ENCODE peak calls at places on chromosomes 4 and X, in five cellular contexts. One of them, this sample, is unnamed.

GRCh38 chrX:48306175-48306574 is 50.3 kb downstream of the SSX3 start:
- DNase-seq in fibroblast of lung: no peak
- DNase-seq in A549: no peak
- DNase-seq in DND-41: no peak
- DNase-seq in mucosa of descending colon: no peak
- DNase-seq in this sample: no peak

GRCh38 chr4:161704040-161704439 is 459.8 kb downstream of the FSTL5 start:
- DNase-seq in A549: no peak
- DNase-seq in fibroblast of lung: no peak
- DNase-seq in DND-41: no peak
- DNase-seq in mucosa of descending colon: no peak
- DNase-seq in this sample: no peak

GRCh38 chrX:63581390-63581789 is 203.6 kb downstream of the ARHGEF9 start:
- DNase-seq in A549: no peak
- DNase-seq in fibroblast of lung: no peak
- DNase-seq in DND-41: no peak
- DNase-seq in mucosa of descending colon: no peak
- DNase-seq in this sample: peak; percentile 37

GRCh38 chr4:40308528-40309122 is 26.5 kb upstream of the CHRNA9 start:
- DNase-seq in mucosa of descending colon: no peak
- DNase-seq in A549: no peak
- DNase-seq in DND-41: no peak
- DNase-seq in fibroblast of lung: no peak
- DNase-seq in this sample: no peak

GRCh38 chr4:13548984-13549546 is 4.8 kb upstream of the NKX3-2 start:
- DNase-seq in mucosa of descending colon: no peak
- DNase-seq in fibroblast of lung: peak; percentile 60
- DNase-seq in DND-41: peak; percentile 82
- DNase-seq in A549: peak; percentile 78
- DNase-seq in this sample: no peak

GRCh38 chr4:1357356-1358248 is 10.6 kb downstream of the UVSSA start:
- DNase-seq in DND-41: no peak
- DNase-seq in mucosa of descending colon: no peak
- DNase-seq in A549: no peak
- DNase-seq in fibroblast of lung: no peak
- DNase-seq in this sample: no peak

GRCh38 chr4:14827111-14827510 is 175.2 kb upstream of the CPEB2 start:
- DNase-seq in mucosa of descending colon: no peak
- DNase-seq in DND-41: no peak
- DNase-seq in A549: no peak
- DNase-seq in fibroblast of lung: peak; percentile 16
- DNase-seq in this sample: no peak

GRCh38 chrX:39616098-39616729 is 481.5 kb downstream of the BCOR start:
- DNase-seq in fibroblast of lung: no peak
- DNase-seq in mucosa of descending colon: no peak
- DNase-seq in DND-41: no peak
- DNase-seq in A549: no peak
- DNase-seq in this sample: no peak

GRCh38 chr4:111269439-111269838 is 646.6 kb upstream of the PITX2 start:
- DNase-seq in A549: no peak
- DNase-seq in DND-41: no peak
- DNase-seq in fibroblast of lung: peak; percentile 36
- DNase-seq in mucosa of descending colon: no peak
- DNase-seq in this sample: no peak

GRCh38 chr4:88897180-88897579 is 159.8 kb downstream of the FAM13A start:
- DNase-seq in DND-41: no peak
- DNase-seq in A549: no peak
- DNase-seq in fibroblast of lung: peak; percentile 22
- DNase-seq in mucosa of descending colon: no peak
- DNase-seq in this sample: no peak

GRCh38 chr4:14848210-14848609 is 154.1 kb upstream of the CPEB2 start:
- DNase-seq in fibroblast of lung: no peak
- DNase-seq in A549: no peak
- DNase-seq in mucosa of descending colon: no peak
- DNase-seq in DND-41: no peak
- DNase-seq in this sample: no peak

GRCh38 chr4:90357117-90357710 is 230.0 kb downstream of the CCSER1 start:
- DNase-seq in DND-41: no peak
- DNase-seq in mucosa of descending colon: no peak
- DNase-seq in A549: peak; percentile 3
- DNase-seq in fibroblast of lung: peak; percentile 67
- DNase-seq in this sample: peak; percentile 33

GRCh38 chr4:152307669-152308068 is 228.2 kb downstream of the FBXW7 start:
- DNase-seq in mucosa of descending colon: no peak
- DNase-seq in DND-41: no peak
- DNase-seq in A549: no peak
- DNase-seq in fibroblast of lung: no peak
- DNase-seq in this sample: no peak

GRCh38 chrX:28591542-28591941 is 4.3 kb downstream of the IL1RAPL1 start:
- DNase-seq in fibroblast of lung: no peak
- DNase-seq in mucosa of descending colon: no peak
- DNase-seq in DND-41: no peak
- DNase-seq in A549: no peak
- DNase-seq in this sample: no peak

GRCh38 chr4:76984788-76985211 is 35.2 kb downstream of the SEPTIN11 start:
- DNase-seq in fibroblast of lung: peak; percentile 100
- DNase-seq in mucosa of descending colon: no peak
- DNase-seq in A549: no peak
- DNase-seq in DND-41: no peak
- DNase-seq in this sample: no peak

GRCh38 chr4:8719421-8719820 is 126.9 kb downstream of the CPZ start:
- DNase-seq in A549: no peak
- DNase-seq in mucosa of descending colon: no peak
- DNase-seq in fibroblast of lung: no peak
- DNase-seq in DND-41: no peak
- DNase-seq in this sample: no peak

GRCh38 chrX:68632491-68632890 is 15.0 kb upstream of the STARD8 start:
- DNase-seq in DND-41: no peak
- DNase-seq in fibroblast of lung: no peak
- DNase-seq in A549: no peak
- DNase-seq in mucosa of descending colon: no peak
- DNase-seq in this sample: no peak

GRCh38 chrX:39762266-39762841 is 335.4 kb downstream of the BCOR start:
- DNase-seq in mucosa of descending colon: no peak
- DNase-seq in DND-41: no peak
- DNase-seq in fibroblast of lung: peak; percentile 90
- DNase-seq in A549: no peak
- DNase-seq in this sample: no peak

GRCh38 chrX:45781901-45782553 is 581.4 kb upstream of the DIPK2B start:
- DNase-seq in DND-41: no peak
- DNase-seq in mucosa of descending colon: no peak
- DNase-seq in A549: peak; percentile 43
- DNase-seq in fibroblast of lung: peak; percentile 70
- DNase-seq in this sample: no peak

GRCh38 chr4:177964061-177964460 is 521.8 kb upstream of the AGA start:
- DNase-seq in fibroblast of lung: peak; percentile 56
- DNase-seq in mucosa of descending colon: no peak
- DNase-seq in A549: no peak
- DNase-seq in DND-41: no peak
- DNase-seq in this sample: no peak

GRCh38 chrX:41900321-41900720 is 23.0 kb downstream of the CASK start:
- DNase-seq in DND-41: no peak
- DNase-seq in mucosa of descending colon: no peak
- DNase-seq in A549: no peak
- DNase-seq in fibroblast of lung: no peak
- DNase-seq in this sample: no peak
- H3K9me3 ChIP-seq in DND-41: peaks cover 9% of the 10 kb centered on the region
- H3K9me3 ChIP-seq in mucosa of descending colon: peaks cover 8% of the 10 kb centered on the region
- H3K9me3 ChIP-seq in A549: peaks cover 16% of the 10 kb centered on the region
- H3K9me3 ChIP-seq in fibroblast of lung: no peaks in the 10 kb centered on the region
- H3K9me3 ChIP-seq in this sample: no peaks in the 10 kb centered on the region

DNA sequence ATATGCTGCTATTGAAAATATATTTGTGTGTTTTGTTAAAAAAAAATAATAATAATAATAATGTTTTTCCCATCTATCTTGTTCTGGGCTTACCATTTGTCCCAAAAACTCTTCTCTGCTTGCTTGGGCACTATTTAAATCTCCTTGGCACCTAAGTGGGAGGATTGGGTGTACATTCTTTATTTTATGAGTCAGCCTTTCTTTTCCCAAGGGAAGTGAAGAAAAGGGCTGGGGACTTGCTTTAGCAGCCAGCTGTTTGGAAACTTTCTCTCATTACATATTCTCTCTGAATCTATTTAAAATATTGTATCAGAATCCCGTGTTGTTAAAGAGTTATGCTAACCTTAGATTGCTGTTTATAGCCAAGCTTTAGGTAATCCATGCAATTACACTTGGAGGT is 2332.4 kb downstream of the ARAP2 start:
- DNase-seq in mucosa of descending colon: no peak
- DNase-seq in A549: no peak
- DNase-seq in fibroblast of lung: no peak
- DNase-seq in DND-41: no peak
- DNase-seq in this sample: no peak
- H3K9me3 ChIP-seq in mucosa of descending colon: peaks cover 40% of the 10 kb centered on the region
- H3K9me3 ChIP-seq in A549: peaks cover 4% of the 10 kb centered on the region
- H3K9me3 ChIP-seq in fibroblast of lung: no peaks in the 10 kb centered on the region
- H3K9me3 ChIP-seq in DND-41: peaks cover 38% of the 10 kb centered on the region
- H3K9me3 ChIP-seq in this sample: peaks cover 3% of the 10 kb centered on the region

GRCh38 chr4:176350671-176351070 is 30.9 kb downstream of the SPCS3 start:
- DNase-seq in A549: no peak
- DNase-seq in mucosa of descending colon: no peak
- DNase-seq in DND-41: no peak
- DNase-seq in fibroblast of lung: no peak
- DNase-seq in this sample: no peak
- H3K9me3 ChIP-seq in A549: no peaks in the 10 kb centered on the region
- H3K9me3 ChIP-seq in mucosa of descending colon: peaks cover 10% of the 10 kb centered on the region
- H3K9me3 ChIP-seq in DND-41: peaks cover 17% of the 10 kb centered on the region
- H3K9me3 ChIP-seq in fibroblast of lung: no peaks in the 10 kb centered on the region
- H3K9me3 ChIP-seq in this sample: no peaks in the 10 kb centered on the region

GRCh38 chrX:153929576-153929975 is 3.5 kb upstream of the ARHGAP4 start:
- DNase-seq in A549: no peak
- DNase-seq in DND-41: no peak
- DNase-seq in mucosa of descending colon: no peak
- DNase-seq in fibroblast of lung: no peak
- DNase-seq in this sample: no peak

GRCh38 chrX:153932220-153932915 is 2.5 kb downstream of the NAA10 start:
- DNase-seq in A549: no peak
- DNase-seq in DND-41: no peak
- DNase-seq in fibroblast of lung: no peak
- DNase-seq in mucosa of descending colon: no peak
- DNase-seq in this sample: no peak

GRCh38 chrX:153930011-153930910 is 4.2 kb upstream of the ARHGAP4 start:
- DNase-seq in A549: no peak
- DNase-seq in mucosa of descending colon: peak; percentile 51
- DNase-seq in DND-41: no peak
- DNase-seq in fibroblast of lung: no peak
- DNase-seq in this sample: no peak

GRCh38 chrX:153931748-153932147 is 3.1 kb downstream of the NAA10 start:
- DNase-seq in mucosa of descending colon: no peak
- DNase-seq in A549: no peak
- DNase-seq in DND-41: no peak
- DNase-seq in fibroblast of lung: no peak
- DNase-seq in this sample: no peak

DNA sequence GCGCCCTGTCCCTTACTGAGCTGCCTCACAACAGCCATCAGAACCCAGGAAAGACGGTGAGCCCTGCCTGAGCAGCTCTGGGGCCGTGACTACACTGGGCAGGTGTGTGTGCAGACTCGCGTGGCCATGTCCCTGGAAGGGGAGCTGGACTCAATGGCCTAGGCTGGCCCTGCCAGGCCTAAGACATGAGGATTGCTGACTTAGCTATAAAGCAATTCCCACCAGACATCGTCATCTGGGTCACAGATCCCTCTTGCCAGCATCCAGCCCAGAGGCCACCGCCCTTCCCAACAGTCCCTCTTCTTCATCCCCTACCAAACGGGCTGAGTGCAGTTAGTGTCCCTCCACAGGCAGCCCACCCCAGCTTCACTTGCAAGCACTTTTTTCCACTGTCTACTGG is 3.7 kb downstream of the NAA10 start:
- DNase-seq in A549: no peak
- DNase-seq in DND-41: no peak
- DNase-seq in mucosa of descending colon: no peak
- DNase-seq in fibroblast of lung: no peak
- DNase-seq in this sample: no peak
- H3K9me3 ChIP-seq in A549: no peaks in the 10 kb centered on the region
- H3K9me3 ChIP-seq in DND-41: no peaks in the 10 kb centered on the region
- H3K9me3 ChIP-seq in mucosa of descending colon: no peaks in the 10 kb centered on the region
- H3K9me3 ChIP-seq in fibroblast of lung: no peaks in the 10 kb centered on the region
- H3K9me3 ChIP-seq in this sample: no peaks in the 10 kb centered on the region

GRCh38 chr4:110120506-110120905 is 77.9 kb downstream of the ELOVL6 start:
- DNase-seq in A549: no peak
- DNase-seq in DND-41: no peak
- DNase-seq in fibroblast of lung: no peak
- DNase-seq in mucosa of descending colon: no peak
- DNase-seq in this sample: no peak
- H3K9me3 ChIP-seq in A549: no peaks in the 10 kb centered on the region
- H3K9me3 ChIP-seq in DND-41: no peaks in the 10 kb centered on the region
- H3K9me3 ChIP-seq in fibroblast of lung: no peaks in the 10 kb centered on the region
- H3K9me3 ChIP-seq in mucosa of descending colon: no peaks in the 10 kb centered on the region
- H3K9me3 ChIP-seq in this sample: no peaks in the 10 kb centered on the region

DNA sequence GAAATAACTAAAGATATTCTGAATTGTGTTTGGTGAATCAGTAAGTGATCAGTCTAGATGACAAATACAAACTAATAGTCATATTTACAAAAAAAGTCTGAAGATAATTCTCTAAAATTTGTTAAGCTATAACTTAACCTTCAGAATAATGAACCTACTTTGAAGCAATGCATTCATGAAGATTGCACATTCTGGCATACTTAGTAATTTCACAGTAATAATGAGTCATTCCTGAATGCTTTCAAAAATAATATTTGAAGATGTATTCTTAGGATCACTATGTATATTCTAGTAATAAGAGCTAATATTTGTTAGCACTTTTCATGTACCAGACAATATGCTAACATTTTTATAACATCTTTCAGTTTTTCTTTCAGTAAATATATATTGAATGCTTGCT is 756.7 kb upstream of the SLIT2 start:
- DNase-seq in DND-41: no peak
- DNase-seq in A549: no peak
- DNase-seq in mucosa of descending colon: no peak
- DNase-seq in fibroblast of lung: peak; percentile 11
- DNase-seq in this sample: no peak
- H3K9me3 ChIP-seq in DND-41: no peaks in the 10 kb centered on the region
- H3K9me3 ChIP-seq in A549: no peaks in the 10 kb centered on the region
- H3K9me3 ChIP-seq in mucosa of descending colon: no peaks in the 10 kb centered on the region
- H3K9me3 ChIP-seq in fibroblast of lung: no peaks in the 10 kb centered on the region
- H3K9me3 ChIP-seq in this sample: no peaks in the 10 kb centered on the region

DNA sequence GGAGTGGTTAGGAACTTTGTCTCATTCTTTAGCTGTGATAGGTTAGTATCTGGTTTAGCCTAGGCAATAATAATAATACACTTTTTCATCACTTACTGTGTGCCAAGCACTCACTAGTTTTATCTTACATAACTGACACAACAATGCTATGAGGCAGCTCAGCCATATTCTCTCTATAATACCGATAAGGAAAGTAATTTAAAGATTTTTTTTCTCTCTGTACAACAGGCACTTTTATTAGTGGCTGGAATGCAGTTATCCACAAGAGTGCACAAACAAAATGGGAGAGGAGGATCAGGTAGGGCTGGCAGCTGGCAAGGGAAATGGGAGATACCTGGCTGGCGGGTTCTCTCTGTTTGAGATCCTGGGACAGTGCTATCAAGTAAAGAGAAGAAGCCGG is 7.6 kb downstream of the RELL1 start:
- DNase-seq in mucosa of descending colon: no peak
- DNase-seq in A549: no peak
- DNase-seq in fibroblast of lung: peak; percentile 41
- DNase-seq in DND-41: no peak
- DNase-seq in this sample: no peak
- H3K9me3 ChIP-seq in mucosa of descending colon: no peaks in the 10 kb centered on the region
- H3K9me3 ChIP-seq in A549: no peaks in the 10 kb centered on the region
- H3K9me3 ChIP-seq in fibroblast of lung: no peaks in the 10 kb centered on the region
- H3K9me3 ChIP-seq in DND-41: no peaks in the 10 kb centered on the region
- H3K9me3 ChIP-seq in this sample: no peaks in the 10 kb centered on the region

This sample was measured in iPS DF 6.9.